ENCODE peak calls at places on chromosomes 5 and 9, in six cellular contexts. P is body of pancreas; Z is uterus; R is activated CD8-positive, alpha-beta T cell treated with anti-CD3 and anti-CD28 coated beads for 36 hours; E is epithelial cell of esophagus; V is mucosa of descending colon. Y is an unnamed sample.

GRCh38 chr5:23012842-23013241 is 159.7 kb upstream of the CDH12 start:
- DNase-seq in P (no peak), Z (no peak), R (no peak), E (no peak), V (no peak), Y (no peak)

GRCh38 chr9:128168731-128169308 is 8.8 kb downstream of the BBLN start:
- DNase-seq in P (no peak), Z (no peak), R (no peak), E (no peak), V (no peak), Y (no peak)

GRCh38 chr5:179256229-179257189 is 88.8 kb downstream of the ADAMTS2 start:
- DNase-seq in P (no peak), Z (peak; percentile 22), R (no peak), E (no peak), V (no peak), Y (no peak)

GRCh38 chr5:129973716-129974426 is 69.6 kb downstream of the CHSY3 start:
- DNase-seq in P (no peak), Z (no peak), R (no peak), E (peak; percentile 4), V (no peak), Y (no peak)

GRCh38 chr9:113927277-113927676 is 51.2 kb downstream of the ZNF618 start:
- DNase-seq in P (no peak), Z (no peak), R (no peak), E (no peak), V (no peak), Y (no peak)

GRCh38 chr9:12719431-12719830 is 26.2 kb downstream of the TYRP1 start:
- DNase-seq in P (no peak), Z (no peak), R (no peak), E (peak; percentile 56), V (no peak), Y (no peak)

GRCh38 chr9:38393128-38393809 is 767 bp downstream of the ALDH1B1 start:
- DNase-seq in P (no peak), Z (no peak), R (peak; percentile 19), E (no peak), V (no peak), Y (no peak)

GRCh38 chr5:53694520-53695022 is 134.1 kb downstream of the NDUFS4 start:
- DNase-seq in P (no peak), Z (no peak), R (no peak), E (no peak), V (no peak), Y (no peak)

GRCh38 chr5:115387816-115388215 is 91.4 kb upstream of the CCDC112 start:
- DNase-seq in P (no peak), Z (no peak), R (no peak), E (no peak), V (no peak), Y (no peak)

GRCh38 chr9:124468061-124468740 is 17.9 kb downstream of the ADGRD2 start:
- DNase-seq in P (no peak), Z (no peak), R (no peak), E (no peak), V (peak; percentile 27), Y (no peak)

GRCh38 chr9:133701981-133702797 is 36.0 kb downstream of the SARDH start:
- DNase-seq in P (no peak), Z (no peak), R (peak; percentile 83), E (no peak), V (peak; percentile 72), Y (no peak)

DNA sequence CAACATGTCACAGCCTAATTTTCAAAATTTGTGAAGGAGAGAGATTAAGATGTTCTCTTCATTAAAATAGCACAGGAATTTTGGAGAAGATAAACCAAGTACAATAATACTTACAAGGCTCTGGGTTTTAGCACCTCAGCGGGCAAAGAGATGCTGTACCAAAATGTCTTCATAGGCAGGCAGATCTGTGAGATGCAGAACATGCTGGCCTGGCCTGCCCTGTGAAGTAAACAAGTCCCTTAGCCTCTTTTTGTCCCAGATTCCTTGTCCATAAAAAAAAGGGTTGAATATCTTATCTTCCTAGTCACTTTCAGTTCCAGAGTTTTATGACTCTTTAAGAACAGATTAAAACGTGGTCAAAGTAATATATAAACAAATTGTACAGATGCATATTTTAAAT is 53.0 kb upstream of the C6 start:
- DNase-seq in P (no peak), Z (no peak), R (no peak), E (no peak), V (no peak), Y (no peak)
- TF ChIP-seq CTCF in P (no peak), Z (no peak), R (no peak), E (no peak), V (no peak), Y (no peak)

DNA sequence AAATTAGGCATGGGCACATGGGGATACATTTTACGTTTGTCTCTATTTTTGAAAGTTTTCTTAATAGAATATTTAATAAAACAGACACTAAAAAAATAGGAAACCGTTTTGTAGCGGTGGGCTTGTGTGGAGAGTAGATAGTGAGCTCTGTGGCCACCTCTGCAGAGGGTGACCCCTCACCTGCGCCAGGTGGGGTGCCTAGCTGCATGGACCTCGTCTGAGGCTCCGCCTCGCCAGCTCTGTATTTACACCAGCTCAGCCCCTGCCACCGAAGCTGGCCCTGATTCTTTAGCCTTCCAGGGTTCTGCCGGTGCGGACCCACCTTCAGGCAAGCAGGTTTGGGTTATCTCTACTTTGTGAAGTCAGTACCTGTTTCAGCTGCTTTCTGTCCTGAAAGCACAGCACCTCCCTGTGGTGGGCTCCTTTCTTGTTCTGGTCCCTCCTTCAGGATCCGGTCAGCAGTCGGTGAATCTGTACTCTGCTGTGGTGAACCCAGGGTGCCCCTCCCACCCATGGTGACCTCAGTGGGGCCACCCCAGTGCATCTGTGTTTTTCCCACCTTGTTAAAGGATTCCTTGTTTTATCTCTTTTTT is 105.2 kb upstream of the CACNA1B start:
- DNase-seq in P (no peak), Z (no peak), R (peak; percentile 36), E (no peak), V (no peak), Y (no peak)
- TF ChIP-seq CTCF in P (no peak), Z (no peak), R (no peak), E (peak; percentile 11), V (no peak), Y (no peak)

DNA sequence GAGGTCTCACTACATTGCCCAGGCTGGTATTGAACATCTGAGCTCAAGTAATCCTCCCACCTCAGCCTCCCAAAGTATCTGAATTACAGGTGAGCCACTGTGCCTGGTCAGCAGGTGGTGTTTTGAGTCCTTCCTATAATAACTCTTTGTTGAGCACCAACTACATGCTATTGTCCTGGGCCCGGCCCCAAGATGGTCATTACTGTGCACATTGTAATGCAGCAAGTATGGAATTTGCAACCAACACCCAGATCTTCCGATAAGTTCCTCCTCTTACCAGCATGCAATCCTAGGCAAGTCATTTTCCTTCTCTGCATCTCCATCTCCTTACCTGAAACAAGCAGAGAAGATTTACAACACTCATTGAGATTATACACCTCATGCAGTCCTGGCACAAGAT is 510.3 kb upstream of the KLF4 start:
- DNase-seq in P (no peak), Z (no peak), R (no peak), E (peak; percentile 30), V (no peak), Y (no peak)
- TF ChIP-seq CTCF in P (no peak), Z (no peak), R (no peak), E (no peak), V (no peak), Y (no peak)

GRCh38 chr9:1996156-1996555 is 19.0 kb upstream of the SMARCA2 start:
- DNase-seq in P (no peak), Z (no peak), R (no peak), E (no peak), V (no peak), Y (no peak)
- TF ChIP-seq CTCF in P (no peak), Z (no peak), R (no peak), E (no peak), V (no peak), Y (no peak)

GRCh38 chr5:141916522-141916921 is 7.1 kb upstream of the DELE1 start:
- DNase-seq in P (no peak), Z (no peak), R (no peak), E (no peak), V (no peak), Y (no peak)

GRCh38 chr5:141914797-141915196 is 8.9 kb upstream of the DELE1 start:
- DNase-seq in P (no peak), Z (no peak), R (no peak), E (no peak), V (no peak), Y (no peak)

GRCh38 chr5:141915881-141916336 is 7.8 kb upstream of the DELE1 start:
- DNase-seq in P (no peak), Z (no peak), R (no peak), E (peak; percentile 12), V (peak; percentile 60), Y (no peak)

GRCh38 chr5:141913560-141913959 is 10.1 kb upstream of the DELE1 start:
- DNase-seq in P (no peak), Z (no peak), R (no peak), E (no peak), V (no peak), Y (peak; percentile 57)

DNA sequence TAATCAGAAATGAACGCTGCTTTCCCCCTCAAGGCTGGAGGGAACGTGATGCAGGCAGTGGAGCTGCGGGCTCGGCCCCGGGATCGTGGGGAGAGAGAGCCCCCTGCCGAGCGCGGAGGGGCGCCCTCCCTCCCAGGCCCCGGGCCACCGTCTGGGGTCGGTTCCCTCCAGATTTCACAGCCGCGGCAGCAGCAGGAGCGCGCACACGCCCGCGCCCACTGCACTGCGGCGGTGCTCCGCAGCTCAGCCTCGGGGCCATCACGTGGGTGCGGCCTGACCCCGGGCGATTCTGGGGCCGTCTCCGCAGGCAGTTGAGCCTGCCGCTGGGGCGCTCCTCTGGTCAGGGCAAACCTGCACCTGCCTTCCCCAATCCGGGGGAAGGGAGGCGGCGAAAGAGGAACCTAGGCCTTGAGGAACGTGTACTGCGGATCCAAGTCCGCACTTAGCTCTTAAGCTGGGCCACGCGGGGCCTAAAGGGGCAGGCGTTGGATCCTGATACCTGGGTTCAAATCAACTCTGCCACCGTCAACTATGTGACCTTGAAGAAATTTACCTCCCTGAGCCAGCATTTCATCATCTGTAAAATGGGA is 9.4 kb upstream of the DELE1 start:
- DNase-seq in P (peak; percentile 47), Z (peak; percentile 21), R (peak; percentile 36), E (no peak), V (peak; percentile 73), Y (peak; percentile 62)
- TF ChIP-seq CTCF in P (no peak), Z (peak; percentile 44), R (peak; percentile 29), E (no peak), V (no peak), Y (peak; percentile 83)

GRCh38 chr9:119137479-119137878 is 231.8 kb downstream of the BRINP1 start:
- DNase-seq in P (no peak), Z (no peak), R (no peak), E (no peak), V (no peak), Y (no peak)
- TF ChIP-seq CTCF in P (no peak), Z (no peak), R (no peak), E (no peak), V (no peak), Y (no peak)

Y was measured in dorsolateral prefrontal cortex.